ENCODE peak calls at places on chromosome 4, in ten cellular contexts. E is PC-3, Z is midbrain, B is dorsolateral prefrontal cortex, Q is AG09309, I is NCI-H1105 treated with DMSO at 0.1 percent for 48 hours, X is A673, V is iPS DF 19.7, Y is lung microvascular endothelial cell, T is NCI-H2081. C is an unnamed sample.

GRCh38 chr4:77927991-77928925 is 65.6 kb downstream of the MRPL1 start:
- DNase-seq in E (peak), Z (no peak), B (no peak), Q (no peak), I (peak), X (no peak), V (no peak), Y (peak), T (peak), C (peak)

GRCh38 chr4:6788123-6788522 is 5.6 kb downstream of the KIAA0232 start:
- DNase-seq in E (no peak), Z (no peak), B (no peak), Q (no peak), I (no peak), X (no peak), V (no peak), Y (no peak), T (no peak), C (no peak)

GRCh38 chr4:126799971-126800722 is 832.6 kb upstream of the INTU start:
- DNase-seq in E (no peak), Z (no peak), B (no peak), Q (no peak), I (peak), X (no peak), V (no peak), Y (peak), T (no peak), C (peak)

GRCh38 chr4:161160718-161161117 is 1003.1 kb downstream of the FSTL5 start:
- DNase-seq in E (no peak), Z (no peak), B (no peak), Q (no peak), I (no peak), X (no peak), V (no peak), Y (no peak), T (no peak), C (peak)

GRCh38 chr4:73281982-73282381 is 23.4 kb upstream of the ANKRD17 start:
- DNase-seq in E (no peak), Z (no peak), B (no peak), Q (no peak), I (no peak), X (no peak), V (no peak), Y (no peak), T (no peak), C (no peak)

GRCh38 chr4:67934628-67935027 is 28.7 kb downstream of the TMPRSS11A start:
- DNase-seq in E (no peak), Z (no peak), B (no peak), Q (no peak), I (peak), X (no peak), V (no peak), Y (peak), T (peak), C (no peak)

GRCh38 chr4:183185018-183185417 is 86.0 kb downstream of the WWC2 start:
- DNase-seq in E (no peak), Z (no peak), B (no peak), Q (no peak), I (no peak), X (no peak), V (no peak), Y (no peak), T (no peak), C (no peak)

GRCh38 chr4:118834070-118834469 is 1.9 kb downstream of the SEC24D start:
- DNase-seq in E (no peak), Z (no peak), B (no peak), Q (no peak), I (no peak), X (no peak), V (no peak), Y (peak), T (no peak), C (no peak)

GRCh38 chr4:165583341-165583740 is 204.5 kb downstream of the CPE start:
- DNase-seq in E (peak), Z (no peak), B (no peak), Q (no peak), I (no peak), X (no peak), V (no peak), Y (no peak), T (no peak), C (no peak)

GRCh38 chr4:26058537-26058936 is 144.5 kb downstream of the SMIM20 start:
- DNase-seq in E (no peak), Z (no peak), B (no peak), Q (no peak), I (peak), X (no peak), V (no peak), Y (peak), T (no peak), C (no peak)

GRCh38 chr4:110970642-110971041 is 347.8 kb upstream of the PITX2 start:
- DNase-seq in E (peak), Z (no peak), B (no peak), Q (no peak), I (no peak), X (peak), V (peak), Y (peak), T (peak), C (peak)

GRCh38 chr4:67198757-67199156 is 346.5 kb downstream of the CENPC start:
- DNase-seq in E (peak), Z (no peak), B (no peak), Q (no peak), I (no peak), X (peak), V (peak), Y (peak), T (peak), C (peak)

GRCh38 chr4:6999172-7000086 is 43.7 kb upstream of the TADA2B start:
- DNase-seq in E (peak), Z (no peak), B (peak), Q (no peak), I (no peak), X (no peak), V (no peak), Y (no peak), T (no peak), C (no peak)

GRCh38 chr4:150656882-150657281 is 74.9 kb downstream of the MAB21L2 start:
- DNase-seq in E (no peak), Z (no peak), B (no peak), Q (no peak), I (no peak), X (no peak), V (no peak), Y (peak), T (no peak), C (no peak)

GRCh38 chr4:127486248-127486647 is 146.5 kb upstream of the INTU start:
- DNase-seq in E (no peak), Z (no peak), B (no peak), Q (no peak), I (no peak), X (no peak), V (no peak), Y (no peak), T (no peak), C (no peak)

GRCh38 chr4:77538144-77538543 is 67.5 kb upstream of the CXCL13 start:
- DNase-seq in E (peak), Z (no peak), B (no peak), Q (no peak), I (no peak), X (no peak), V (no peak), Y (no peak), T (no peak), C (peak)

GRCh38 chr4:74623041-74623440 is 171.3 kb downstream of the BTC start:
- DNase-seq in E (peak), Z (no peak), B (no peak), Q (no peak), I (peak), X (peak), V (peak), Y (peak), T (peak), C (peak)

GRCh38 chr4:68658672-68659071 is 11.8 kb downstream of the UGT2B15 start:
- DNase-seq in E (no peak), Z (no peak), B (no peak), Q (no peak), I (no peak), X (no peak), V (no peak), Y (no peak), T (no peak), C (no peak)

GRCh38 chr4:107719211-107719926 is 665 bp downstream of the PAPSS1 start:
- DNase-seq in E (peak), Z (peak), B (no peak), Q (no peak), I (no peak), X (no peak), V (no peak), Y (no peak), T (no peak), C (no peak)

GRCh38 chr4:178356725-178357124 is 914.5 kb upstream of the AGA start:
- DNase-seq in E (no peak), Z (no peak), B (no peak), Q (no peak), I (no peak), X (no peak), V (no peak), Y (no peak), T (no peak), C (peak)

GRCh38 chr4:106868381-106869035 is 167.6 kb downstream of the DKK2 start:
- DNase-seq in E (peak), Z (no peak), B (no peak), Q (no peak), I (no peak), X (peak), V (no peak), Y (no peak), T (no peak), C (no peak)

GRCh38 chr4:89142691-89143669 is 31.6 kb downstream of the TIGD2 start:
- DNase-seq in E (no peak), Z (no peak), B (no peak), Q (no peak), I (no peak), X (no peak), V (no peak), Y (no peak), T (no peak), C (no peak)

GRCh38 chr4:112075129-112075753 is 70.0 kb upstream of the FAM241A start:
- DNase-seq in E (peak), Z (peak), B (no peak), Q (no peak), I (peak), X (peak), V (no peak), Y (peak), T (peak), C (peak)

GRCh38 chr4:87931932-87932331 is 43.6 kb upstream of the SPP1 start:
- DNase-seq in E (no peak), Z (no peak), B (no peak), Q (no peak), I (no peak), X (no peak), V (no peak), Y (no peak), T (no peak), C (no peak)

GRCh38 chr4:26729027-26729426 is 131.6 kb upstream of the STIM2 start:
- DNase-seq in E (no peak), Z (no peak), B (no peak), Q (no peak), I (no peak), X (no peak), V (no peak), Y (no peak), T (no peak), C (no peak)

GRCh38 chr4:88526221-88526815 is 2.7 kb upstream of the PYURF start:
- DNase-seq in E (peak), Z (no peak), B (no peak), Q (no peak), I (no peak), X (peak), V (no peak), Y (peak), T (no peak), C (no peak)

C was measured in cardiac muscle cell.